ENCODE peak calls at places on chromosomes 6 and 20, in five cellular contexts. L is tibial artery, N is NT2/D1, S is mucosa of descending colon, A is lung. Z is an unnamed sample. For H3K9me3 and H3K36me3, the result is how much of the 10 kb centered on the place peaks cover.

GRCh38 chr20:2304180-2304579 is 8.4 kb downstream of the TGM3 start:
- DNase-seq in N (no peak), A (no peak), S (no peak), L (no peak), Z (no peak)

GRCh38 chr20:34634392-34634791 is 42.5 kb downstream of the PIGU start:
- DNase-seq in L (no peak), S (no peak), A (no peak), N (no peak), Z (no peak)

GRCh38 chr6:10403385-10404106 is 11.3 kb downstream of the TFAP2A start:
- DNase-seq in A (no peak), S (no peak), L (no peak), N (no peak), Z (peak)

GRCh38 chr6:35487653-35488516 is 9.0 kb downstream of the TEAD3 start:
- DNase-seq in S (peak), N (no peak), L (peak), A (no peak), Z (peak)

GRCh38 chr6:10385512-10386132 is 29.3 kb downstream of the TFAP2A start:
- DNase-seq in L (no peak), N (no peak), S (no peak), A (no peak), Z (no peak)

GRCh38 chr6:42428326-42429041 is 23.2 kb downstream of the TRERF1 start:
- DNase-seq in S (peak), N (no peak), A (no peak), L (no peak), Z (peak)

GRCh38 chr6:91029211-91029610 is 442.3 kb upstream of the MAP3K7 start:
- DNase-seq in A (no peak), S (no peak), L (no peak), N (no peak), Z (no peak)

GRCh38 chr6:119255492-119255891 is 94.1 kb downstream of the MAN1A1 start:
- DNase-seq in L (no peak), A (no peak), S (no peak), N (no peak), Z (no peak)

GRCh38 chr6:104887350-104887749 is 27.6 kb upstream of the HACE1 start:
- DNase-seq in N (peak), L (no peak), S (peak), A (no peak), Z (no peak)

GRCh38 chr6:42915737-42916136 is at the start of gene PTCRA:
- DNase-seq in S (no peak), N (no peak), A (no peak), L (no peak), Z (no peak)

GRCh38 chr6:83976037-83976755 is 57.4 kb upstream of the MRAP2 start:
- DNase-seq in L (no peak), A (no peak), S (no peak), N (no peak), Z (no peak)

GRCh38 chr6:43297644-43298564 is at the start of gene SLC22A7:
- DNase-seq in L (no peak), S (no peak), N (no peak), A (no peak), Z (peak)

GRCh38 chr20:24027229-24027628 is 38.6 kb upstream of the GGTLC1 start:
- DNase-seq in N (no peak), A (peak), L (peak), S (peak), Z (no peak)

GRCh38 chr6:43834528-43835145 is 64.6 kb downstream of the VEGFA start:
- DNase-seq in N (no peak), S (no peak), L (no peak), A (no peak), Z (no peak)

GRCh38 chr6:43859213-43859612 is 89.2 kb downstream of the VEGFA start:
- DNase-seq in S (no peak), N (no peak), L (no peak), A (no peak), Z (no peak)

GRCh38 chr20:34859826-34860545 is 12.7 kb downstream of the GGT7 start:
- DNase-seq in S (no peak), N (no peak), L (no peak), A (no peak), Z (no peak)

GRCh38 chr6:111874030-111874425 is 776 bp upstream of the FYN start:
- DNase-seq in N (no peak), S (peak), L (peak), A (no peak), Z (no peak)

GRCh38 chr6:62452586-62452985 is 166.6 kb upstream of the KHDRBS2 start:
- DNase-seq in A (no peak), S (no peak), L (no peak), N (no peak), Z (no peak)

GRCh38 chr6:119187596-119187995 is 109.1 kb upstream of the FAM184A start:
- DNase-seq in N (no peak), S (no peak), A (no peak), L (no peak), Z (no peak)

GRCh38 chr6:106890447-106890846 is 84.1 kb downstream of the CD24 start:
- DNase-seq in S (no peak), N (no peak), A (no peak), L (no peak), Z (no peak)

GRCh38 chr6:110255356-110255755 is 75.1 kb downstream of the CDC40 start:
- DNase-seq in S (peak), L (no peak), A (no peak), N (no peak), Z (peak)

GRCh38 chr6:119105262-119105661 is 26.8 kb upstream of the FAM184A start:
- DNase-seq in A (no peak), N (no peak), S (no peak), L (no peak), Z (no peak)

GRCh38 chr6:167501831-167502385 is 177.0 kb downstream of the TTLL2 start:
- DNase-seq in S (peak), N (no peak), A (no peak), L (no peak), Z (peak)

GRCh38 chr6:105832358-105832757 is 253.8 kb upstream of the PRDM1 start:
- DNase-seq in N (no peak), S (no peak), L (no peak), A (no peak), Z (no peak)

GRCh38 chr6:161227004-161227950 is 46.6 kb downstream of the AGPAT4 start:
- DNase-seq in N (no peak), A (no peak), S (no peak), L (no peak), Z (no peak)

GRCh38 chr6:72218125-72218524 is 331.8 kb downstream of the RIMS1 start:
- DNase-seq in L (no peak), S (peak), N (peak), A (no peak), Z (peak)

GRCh38 chr6:23561732-23562131 is 564.3 kb upstream of the NRSN1 start:
- DNase-seq in A (no peak), N (peak), S (no peak), L (no peak), Z (no peak)

GRCh38 chr6:135176464-135176863 is 4.6 kb upstream of the MYB start:
- DNase-seq in N (no peak), L (no peak), A (no peak), S (no peak), Z (no peak)

GRCh38 chr6:163782436-163783003 is 368.0 kb downstream of the QKI start:
- DNase-seq in S (peak), A (no peak), L (no peak), N (no peak), Z (no peak)

GRCh38 chr6:90274481-90275030 is 22.1 kb downstream of the BACH2 start:
- DNase-seq in A (no peak), L (no peak), N (no peak), S (peak), Z (no peak)

GRCh38 chr6:37019065-37019450 is 13.6 kb downstream of the FGD2 start:
- DNase-seq in S (no peak), L (no peak), N (no peak), A (no peak), Z (no peak)

DNA sequence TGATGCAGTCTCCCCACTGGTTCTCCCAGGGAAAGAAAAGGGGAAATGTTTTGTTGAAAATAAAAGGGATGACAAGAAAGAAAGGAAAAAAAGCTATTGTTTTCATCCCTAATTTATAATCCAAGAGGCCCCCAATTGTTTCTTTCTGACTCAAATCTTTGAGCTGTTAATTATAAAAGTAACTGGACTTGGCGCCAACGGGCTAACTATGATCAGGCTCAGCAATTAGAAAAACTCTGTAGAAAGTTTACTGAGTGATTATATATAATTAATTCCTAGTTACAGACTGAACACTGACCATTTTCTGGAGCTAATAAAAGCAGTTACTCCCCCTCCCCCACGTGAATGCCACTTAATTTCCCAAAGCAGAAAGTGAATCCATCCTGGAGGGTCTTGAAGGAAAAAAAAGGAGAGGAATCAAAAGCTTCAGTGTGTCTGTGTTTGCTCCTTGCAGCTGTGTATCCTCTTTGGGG is 3.2 kb downstream of the ZMYND8 start:
- DNase-seq in N (no peak), S (no peak), A (no peak), L (no peak), Z (no peak)
- H3K4me3 ChIP-seq in N (no peak), S (no peak), A (no peak), L (no peak), Z (no peak)

GRCh38 chr6:126253421-126253820 is 86.5 kb upstream of the CENPW start:
- DNase-seq in S (no peak), L (no peak), A (no peak), N (no peak), Z (no peak)

GRCh38 chr6:126252154-126252553 is 87.8 kb upstream of the CENPW start:
- DNase-seq in S (peak), N (no peak), L (no peak), A (no peak), Z (no peak)

GRCh38 chr6:126261792-126262421 is 78.0 kb upstream of the CENPW start:
- DNase-seq in N (no peak), S (no peak), L (no peak), A (no peak), Z (no peak)

GRCh38 chr6:126258150-126258549 is 81.8 kb upstream of the CENPW start:
- DNase-seq in S (no peak), N (no peak), L (no peak), A (no peak), Z (no peak)
- H3K9me3 ChIP-seq in S (under half), N (under half), L (under half), A (under half), Z (under half)

DNA sequence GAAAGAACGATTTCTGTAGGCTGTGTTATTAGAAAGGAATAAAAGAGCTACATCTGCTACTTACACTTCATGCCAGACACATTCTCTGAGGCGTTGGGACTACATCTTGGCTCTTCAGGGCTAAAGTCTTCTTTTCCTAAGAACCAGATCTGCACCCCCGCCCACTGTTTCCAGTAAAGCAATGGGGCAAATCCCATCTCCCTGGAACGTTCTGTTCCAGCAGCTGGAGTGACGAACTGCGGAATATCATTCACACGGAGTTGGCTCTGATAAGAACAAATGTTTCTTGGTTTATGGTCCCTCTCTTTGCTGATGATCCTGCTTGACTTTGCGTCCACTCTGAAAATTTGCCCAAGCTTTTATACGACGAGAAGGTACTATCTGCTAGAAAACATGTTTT is 27.0 kb downstream of the FAM50B start:
- DNase-seq in L (peak), A (no peak), N (no peak), S (no peak), Z (no peak)
- H3K36me3 ChIP-seq in L (under half), A (under half), N (under half), S (under half), Z (under half)

DNA sequence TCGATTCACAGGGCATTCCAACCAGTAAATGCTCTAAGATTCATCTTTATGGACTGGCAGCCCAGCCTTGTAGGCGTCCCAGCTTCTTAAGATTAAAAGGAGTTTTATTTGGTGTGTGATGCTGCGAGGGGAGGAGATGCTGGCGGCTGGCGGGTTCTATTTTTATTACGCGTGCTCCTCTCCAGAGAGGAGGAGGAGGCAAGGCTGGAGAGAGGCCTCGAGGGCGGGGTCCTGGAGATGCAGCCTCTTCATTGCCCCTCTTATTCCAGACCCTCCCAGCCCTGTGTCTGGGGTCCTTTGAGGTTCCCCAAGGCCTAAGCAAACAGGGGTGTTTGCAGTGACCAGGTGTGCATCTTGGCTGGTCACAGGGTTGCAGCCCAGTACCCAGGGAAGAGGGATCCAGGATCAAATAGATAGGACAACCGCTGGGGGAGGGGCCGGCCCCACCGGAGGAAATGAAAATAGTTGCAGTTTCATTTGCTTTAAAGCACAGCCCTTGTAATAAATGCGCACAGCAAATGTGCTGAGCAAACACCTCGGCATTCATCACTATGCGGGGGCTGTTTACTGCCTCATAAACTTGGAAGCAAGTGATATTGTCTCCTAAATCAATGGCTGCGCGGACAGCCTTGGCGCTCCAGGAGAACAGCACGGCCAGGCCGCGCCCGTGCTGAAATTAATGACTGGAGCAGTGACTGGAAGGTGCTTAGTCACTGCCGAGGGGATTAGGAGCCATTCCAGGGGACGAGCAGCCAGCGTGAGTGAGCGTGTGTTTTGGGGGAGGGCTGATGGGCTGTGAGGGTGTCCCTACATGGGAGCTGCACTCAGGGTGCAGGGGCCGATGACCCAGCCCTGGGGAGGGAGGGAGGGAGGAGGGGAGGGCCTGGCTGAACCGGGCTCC is 83.0 kb downstream of the TMEM242 start:
- DNase-seq in N (no peak), S (peak), A (no peak), L (peak), Z (peak)
- H3K4me3 ChIP-seq in N (no peak), S (no peak), A (no peak), L (peak), Z (peak)

DNA sequence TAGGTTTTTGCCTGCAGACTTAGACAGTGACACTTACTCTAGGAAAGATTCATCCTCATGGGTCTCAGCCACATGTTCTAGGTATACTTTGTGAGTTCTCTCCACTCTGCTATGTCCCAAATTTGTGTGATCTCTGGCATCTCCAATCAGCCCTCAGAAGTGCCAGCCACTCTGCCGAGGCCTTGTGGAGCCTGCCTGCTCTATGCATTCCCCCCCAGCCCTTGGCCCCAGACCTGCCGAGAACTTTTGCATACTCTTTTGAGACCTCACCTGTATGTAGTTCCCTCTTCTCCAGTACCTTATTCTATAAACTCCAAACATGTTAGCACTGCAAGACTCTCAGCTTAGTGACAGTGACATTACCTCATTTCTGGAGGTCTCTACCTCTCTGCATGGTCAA is 2170.5 kb upstream of the DEFB115 start:
- DNase-seq in S (no peak), N (no peak), A (no peak), L (no peak), Z (no peak)
- H3K9me3 ChIP-seq in S (under half), N (under half), A (under half), L (under half), Z (under half)

DNA sequence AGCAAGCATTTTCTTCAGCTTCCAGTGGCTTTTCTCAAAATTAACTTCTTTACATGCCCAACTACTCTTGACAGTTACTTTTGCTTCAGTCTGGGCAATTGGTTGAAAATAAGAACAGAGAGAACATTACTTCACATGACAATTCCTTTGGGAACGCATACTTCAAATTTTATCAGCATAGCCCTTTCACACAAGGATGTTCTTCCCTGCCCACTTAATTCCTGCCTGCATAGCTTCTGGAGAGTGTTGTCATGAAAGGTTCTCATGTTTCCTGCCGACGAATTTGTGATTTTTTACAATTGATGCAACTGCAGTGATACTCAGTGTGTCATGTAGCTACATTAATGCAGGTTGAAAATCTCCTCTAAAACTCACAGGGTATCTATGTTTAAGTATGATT is 22.0 kb upstream of the SNRNP48 start:
- DNase-seq in N (no peak), L (no peak), S (no peak), A (no peak), Z (no peak)
- H3K36me3 ChIP-seq in N (half or more), L (under half), S (under half), A (under half), Z (under half)

GRCh38 chr6:1390071-1390804 is 862 bp downstream of the FOXF2 start:
- DNase-seq in A (no peak), N (no peak), L (no peak), S (no peak), Z (peak)
- H3K4me3 ChIP-seq in A (peak), N (peak), L (peak), S (peak), Z (peak)

GRCh38 chr6:68502946-68503345 is 132.1 kb upstream of the ADGRB3 start:
- DNase-seq in A (no peak), N (no peak), L (no peak), S (no peak), Z (no peak)

DNA sequence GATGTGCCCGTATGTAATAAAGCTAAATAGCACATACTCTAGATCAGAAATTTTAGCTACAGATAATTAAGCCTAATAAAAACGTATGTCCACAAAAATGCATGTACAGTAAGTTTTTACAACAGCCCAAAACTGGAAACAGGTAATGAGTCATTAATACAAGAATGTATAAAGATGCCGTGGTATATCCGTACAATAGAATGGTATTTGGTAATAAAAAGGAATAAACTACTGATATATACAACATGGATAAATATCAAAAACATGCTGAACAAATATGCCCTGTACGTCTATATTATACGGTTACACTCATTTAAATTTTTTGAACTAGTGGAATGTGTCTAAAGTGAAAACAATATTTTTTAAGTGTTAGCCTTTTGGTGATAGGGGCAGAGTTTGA is 128.2 kb upstream of the ADGRB3 start:
- DNase-seq in S (no peak), N (no peak), A (no peak), L (no peak), Z (no peak)
- H3K9me3 ChIP-seq in S (under half), N (under half), A (under half), L (under half), Z (under half)

DNA sequence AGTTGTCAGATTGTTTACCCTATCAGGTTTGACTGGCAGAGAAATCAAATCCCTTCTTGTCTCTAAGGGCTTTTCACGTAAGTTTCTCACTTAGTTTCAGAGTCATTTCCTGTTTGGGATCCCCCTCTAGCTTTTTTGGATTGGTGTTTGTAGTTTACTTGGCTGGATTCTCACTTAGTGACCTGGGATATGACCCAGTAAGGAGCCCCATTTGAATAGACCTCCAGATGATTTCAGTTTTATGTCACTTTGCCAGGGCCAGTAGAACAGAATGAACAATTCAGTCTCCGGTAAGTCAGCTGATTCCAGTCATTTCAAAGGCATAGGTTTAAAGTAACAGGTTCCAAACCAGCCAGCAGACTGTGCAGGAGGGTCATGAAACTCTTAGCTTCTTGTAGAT is 8.2 kb downstream of the FAM135A start:
- DNase-seq in N (no peak), S (no peak), L (no peak), A (no peak), Z (no peak)
- H3K36me3 ChIP-seq in N (under half), S (under half), L (under half), A (under half), Z (under half)